ENCODE peak calls at places on chromosomes 13 and 19, in seven cellular contexts. N is IMR-90, O is Peyer's patch, B is stomach, G is gastrocnemius medialis, X is H1, U is heart left ventricle. D is an unnamed sample.

GRCh38 chr19:5170329-5170745 is 170.3 kb downstream of the PTPRS start:
- DNase-seq in N (no peak), O (peak), B (peak), G (no peak), X (no peak), U (no peak), D (no peak)

GRCh38 chr19:45564131-45564780 is 20.3 kb downstream of the OPA3 start:
- DNase-seq in N (no peak), O (peak), B (no peak), G (no peak), X (peak), U (no peak), D (no peak)

GRCh38 chr13:23876265-23876664 is 12.9 kb downstream of the MIPEP start:
- DNase-seq in N (peak), O (peak), B (no peak), G (no peak), X (no peak), U (no peak), D (no peak)

GRCh38 chr13:45564108-45564507 is 51.4 kb downstream of the ERICH6B start:
- DNase-seq in N (peak), O (no peak), B (no peak), G (no peak), X (no peak), U (no peak), D (no peak)

GRCh38 chr19:46924874-46925547 is 64.2 kb downstream of the ARHGAP35 start:
- DNase-seq in N (no peak), O (peak), B (no peak), G (no peak), X (no peak), U (no peak), D (no peak)

GRCh38 chr13:65808061-65808460 is 1422.1 kb downstream of the PCDH9 start:
- DNase-seq in N (peak), O (no peak), B (no peak), G (no peak), X (no peak), U (no peak), D (no peak)

GRCh38 chr13:20161275-20161950 is 561 bp upstream of the GJA3 start:
- DNase-seq in N (no peak), O (peak), B (no peak), G (no peak), X (no peak), U (peak), D (no peak)

GRCh38 chr13:60691268-60691667 is 294.2 kb downstream of the TDRD3 start:
- DNase-seq in N (no peak), O (no peak), B (no peak), G (no peak), X (no peak), U (no peak), D (no peak)

GRCh38 chr13:102771298-102772041 is 2.1 kb downstream of the TEX30 start:
- DNase-seq in N (no peak), O (no peak), B (no peak), G (no peak), X (no peak), U (no peak), D (no peak)

GRCh38 chr13:63948045-63948444 is 2532.4 kb upstream of the PCDH20 start:
- DNase-seq in N (peak), O (no peak), B (no peak), G (no peak), X (no peak), U (no peak), D (no peak)

DNA sequence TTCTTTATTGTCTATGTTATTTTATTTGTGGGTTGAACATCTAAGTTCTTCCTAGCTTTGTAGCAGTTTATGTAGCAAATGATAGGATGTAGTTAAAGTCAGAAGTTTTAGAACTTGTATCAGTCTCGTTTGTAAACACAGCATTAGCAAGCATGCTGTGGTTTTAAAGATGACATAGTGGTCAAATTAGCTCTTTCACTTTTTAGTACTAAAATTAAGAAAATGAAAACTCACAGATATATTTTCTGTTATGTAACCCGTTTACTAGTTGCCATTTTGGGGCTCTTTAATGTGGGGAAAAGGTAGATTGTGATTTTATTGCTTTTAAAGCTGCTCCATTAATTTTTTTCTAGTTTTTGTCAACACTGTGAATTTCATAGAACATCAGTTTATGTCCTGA is 216.5 kb downstream of the PCCA start:
- DNase-seq in N (no peak), O (no peak), B (no peak), G (no peak), X (no peak), U (no peak), D (no peak)
- TF ChIP-seq POLR2A in N (no peak), O (no peak), B (no peak), G (no peak), X (no peak), U (no peak), D (no peak)

GRCh38 chr19:38321646-38322323 is 2.1 kb downstream of the KCNK6 start:
- DNase-seq in N (peak), O (no peak), B (no peak), G (no peak), X (no peak), U (peak), D (no peak)

GRCh38 chr19:38317104-38317612 is 1.4 kb upstream of the YIF1B start:
- DNase-seq in N (no peak), O (peak), B (no peak), G (no peak), X (no peak), U (no peak), D (no peak)

GRCh38 chr19:38318595-38319142 is 976 bp upstream of the KCNK6 start:
- DNase-seq in N (no peak), O (no peak), B (no peak), G (no peak), X (no peak), U (peak), D (no peak)

GRCh38 chr19:38320969-38321339 is 1.3 kb downstream of the KCNK6 start:
- DNase-seq in N (no peak), O (no peak), B (no peak), G (no peak), X (no peak), U (no peak), D (no peak)

GRCh38 chr19:38319421-38320258 is at the start of gene KCNK6:
- DNase-seq in N (no peak), O (peak), B (peak), G (no peak), X (no peak), U (peak), D (no peak)
- TF ChIP-seq POLR2A in N (peak), O (peak), B (no peak), G (peak), X (peak), U (no peak), D (no peak)

DNA sequence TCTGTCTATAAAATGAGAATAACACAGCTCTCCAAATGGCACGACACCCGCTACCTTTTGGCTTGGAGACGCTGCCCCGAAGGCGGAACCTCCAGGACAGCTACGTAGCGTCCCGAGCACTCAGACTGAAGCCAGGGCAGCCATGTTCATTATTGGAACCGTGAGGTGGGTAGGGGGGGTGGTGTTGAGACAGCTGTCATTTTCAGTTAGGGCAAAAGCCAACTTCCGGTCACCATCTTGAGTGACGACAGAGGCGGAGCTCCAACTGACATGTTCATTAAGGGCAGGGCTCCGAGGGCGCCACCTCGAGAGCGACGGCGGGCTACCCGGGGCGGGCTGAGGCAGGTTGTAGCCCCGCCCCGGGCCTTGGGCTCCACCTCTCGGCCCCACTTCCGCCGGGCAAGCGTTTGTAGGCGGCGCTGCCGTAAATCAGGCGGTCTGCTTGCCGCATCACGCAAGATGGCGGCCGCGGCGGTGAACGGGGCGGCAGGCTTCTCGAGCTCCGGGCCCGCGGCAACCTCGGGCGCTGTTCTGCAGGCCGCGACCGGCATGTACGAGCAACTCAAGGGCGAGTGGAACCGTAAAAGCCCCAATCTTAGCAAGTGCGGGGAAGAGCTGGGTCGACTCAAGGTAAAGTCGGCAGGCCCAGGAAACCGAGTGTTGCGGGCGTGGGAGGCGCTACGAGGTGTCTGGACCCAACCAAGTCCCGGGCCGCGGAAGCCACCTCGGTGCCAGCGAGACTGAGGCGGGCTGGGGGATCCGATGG is at the start of gene PSMD8:
- DNase-seq in N (peak), O (peak), B (peak), G (peak), X (peak), U (peak), D (peak)
- TF ChIP-seq POLR2A in N (peak), O (peak), B (peak), G (peak), X (peak), U (peak), D (no peak)

GRCh38 chr13:31945202-31945978 is 86.2 kb upstream of the FRY start:
- DNase-seq in N (peak), O (peak), B (peak), G (peak), X (no peak), U (peak), D (no peak)
- TF ChIP-seq POLR2A in N (no peak), O (peak), B (no peak), G (peak), X (no peak), U (no peak), D (peak)

GRCh38 chr19:1395194-1396018 is 5.9 kb downstream of the GAMT start:
- DNase-seq in N (no peak), O (no peak), B (peak), G (peak), X (no peak), U (no peak), D (no peak)
- TF ChIP-seq POLR2A in N (no peak), O (no peak), B (no peak), G (no peak), X (no peak), U (no peak), D (no peak)

DNA sequence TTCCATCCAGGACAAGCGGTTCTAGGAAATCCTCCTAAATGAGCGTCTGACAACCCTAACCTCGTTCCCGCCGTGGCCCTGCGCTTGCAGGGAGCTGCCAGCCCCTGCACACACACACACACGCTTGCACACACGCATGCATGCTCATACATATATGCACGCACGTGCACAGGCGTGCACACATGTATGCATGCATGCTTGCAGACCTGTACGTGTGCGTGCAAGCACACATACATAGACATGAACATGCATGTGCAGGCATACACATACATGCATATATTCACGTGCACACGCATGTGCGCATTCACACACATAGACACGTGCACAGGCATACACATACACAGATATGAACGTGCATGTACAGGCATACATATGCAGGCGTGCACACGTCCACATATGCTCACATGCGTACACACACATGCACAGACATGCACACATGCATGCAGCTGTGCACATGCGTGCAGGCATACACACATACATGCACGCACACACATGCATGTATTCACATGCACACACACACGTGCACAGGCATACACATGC is 35.6 kb downstream of the SMIM24 start:
- DNase-seq in N (no peak), O (no peak), B (no peak), G (peak), X (no peak), U (no peak), D (no peak)
- TF ChIP-seq POLR2A in N (no peak), O (no peak), B (no peak), G (no peak), X (no peak), U (no peak), D (no peak)

GRCh38 chr19:7874080-7874856 is at the start of gene PRR36:
- DNase-seq in N (no peak), O (no peak), B (peak), G (no peak), X (no peak), U (peak), D (no peak)

GRCh38 chr19:7874857-7875393 is 735 bp upstream of the PRR36 start:
- DNase-seq in N (no peak), O (no peak), B (no peak), G (no peak), X (no peak), U (no peak), D (no peak)

GRCh38 chr19:7873304-7874079 is 698 bp downstream of the PRR36 start:
- DNase-seq in N (no peak), O (no peak), B (no peak), G (no peak), X (no peak), U (no peak), D (no peak)

GRCh38 chr19:7879102-7879770 is 5.0 kb upstream of the PRR36 start:
- DNase-seq in N (no peak), O (no peak), B (no peak), G (no peak), X (no peak), U (no peak), D (no peak)

GRCh38 chr19:7877249-7877836 is 3.2 kb upstream of the PRR36 start:
- DNase-seq in N (no peak), O (no peak), B (no peak), G (no peak), X (no peak), U (no peak), D (no peak)
- TF ChIP-seq POLR2A in N (no peak), O (no peak), B (no peak), G (no peak), X (no peak), U (no peak), D (no peak)

GRCh38 chr19:21022996-21023395 is 2.5 kb downstream of the ZNF430 start:
- DNase-seq in N (peak), O (no peak), B (no peak), G (no peak), X (no peak), U (no peak), D (no peak)

GRCh38 chr19:21023901-21024300 is 3.4 kb downstream of the ZNF430 start:
- DNase-seq in N (peak), O (no peak), B (no peak), G (no peak), X (no peak), U (no peak), D (no peak)

GRCh38 chr19:21020298-21021227 is at the start of gene ZNF430:
- DNase-seq in N (peak), O (peak), B (peak), G (peak), X (peak), U (peak), D (peak)
- TF ChIP-seq POLR2A in N (peak), O (peak), B (no peak), G (peak), X (peak), U (no peak), D (peak)

GRCh38 chr19:48247212-48247611 is 8.5 kb downstream of the CARD8 start:
- DNase-seq in N (no peak), O (no peak), B (no peak), G (no peak), X (no peak), U (no peak), D (no peak)

GRCh38 chr19:48252625-48253024 is 3.1 kb downstream of the CARD8 start:
- DNase-seq in N (no peak), O (no peak), B (no peak), G (no peak), X (no peak), U (no peak), D (no peak)

GRCh38 chr19:48250290-48251025 is 5.3 kb downstream of the CARD8 start:
- DNase-seq in N (no peak), O (no peak), B (no peak), G (no peak), X (no peak), U (no peak), D (no peak)

GRCh38 chr19:48248081-48248833 is 7.5 kb downstream of the CARD8 start:
- DNase-seq in N (no peak), O (no peak), B (no peak), G (no peak), X (no peak), U (no peak), D (no peak)

DNA sequence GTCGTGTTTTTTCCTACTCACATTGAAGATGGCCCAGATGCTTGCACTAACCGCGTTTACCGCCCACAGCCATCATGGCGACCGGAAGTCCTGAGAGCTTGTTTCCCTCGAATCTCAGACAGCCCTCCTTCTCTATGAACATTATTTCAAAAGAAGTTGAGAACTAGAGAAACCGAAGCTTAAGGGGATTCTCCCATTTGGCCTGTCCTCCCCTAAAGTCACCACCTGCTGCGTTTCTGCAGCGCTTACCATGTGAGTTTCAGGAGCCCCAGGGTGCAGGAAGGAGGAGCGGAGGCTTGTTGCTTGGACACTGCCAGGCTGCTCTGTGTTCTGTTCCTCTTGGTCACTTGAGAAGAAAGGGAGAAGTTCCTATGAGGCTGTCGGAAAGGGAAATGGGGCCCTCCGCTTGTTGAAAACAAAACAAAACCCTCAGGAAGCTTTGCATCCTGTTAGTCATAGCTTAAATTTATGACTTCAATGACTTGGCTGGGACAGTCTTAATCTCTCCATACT is 6.2 kb downstream of the CARD8 start:
- DNase-seq in N (no peak), O (peak), B (peak), G (peak), X (no peak), U (peak), D (no peak)
- TF ChIP-seq POLR2A in N (no peak), O (peak), B (no peak), G (peak), X (no peak), U (no peak), D (no peak)

DNA sequence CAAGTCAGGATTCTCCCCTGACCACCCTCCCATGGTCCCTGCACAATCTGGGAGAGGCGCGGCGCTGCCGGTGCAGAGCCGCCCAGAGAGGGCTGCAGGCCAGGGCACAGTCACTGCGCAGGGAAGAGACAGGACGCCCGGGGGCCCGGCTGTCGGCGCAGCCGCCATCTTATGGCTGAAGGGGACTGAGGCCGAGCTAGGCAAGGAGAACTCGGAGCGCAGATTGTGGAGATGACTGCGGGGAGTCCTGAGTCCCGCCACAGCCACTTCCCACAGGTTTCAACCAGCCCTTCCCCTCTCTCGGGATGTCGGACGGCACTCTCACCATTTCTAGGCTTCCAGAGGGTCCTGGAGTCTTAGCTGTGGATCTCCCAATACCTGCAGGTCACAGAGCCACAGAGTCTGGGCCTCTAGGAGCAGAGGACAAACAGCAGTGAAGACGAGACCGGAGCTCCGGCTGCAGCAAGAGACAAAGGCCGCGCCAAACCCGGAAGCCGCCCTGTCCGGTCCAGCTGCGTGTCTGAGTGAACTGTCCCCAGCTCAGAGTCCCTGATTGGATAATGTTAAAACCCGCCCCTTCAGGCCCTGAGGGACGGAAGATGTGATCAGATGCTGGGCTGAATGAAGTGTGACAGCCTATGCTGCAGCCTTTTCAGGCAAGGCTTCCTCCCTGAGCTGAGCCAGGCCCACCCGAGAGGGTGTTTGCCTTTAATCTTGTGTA is at the start of gene ZNF708:
- DNase-seq in N (peak), O (peak), B (peak), G (peak), X (peak), U (peak), D (peak)
- TF ChIP-seq POLR2A in N (peak), O (peak), B (no peak), G (peak), X (peak), U (no peak), D (peak)